ENCODE peak calls at places on chromosomes 16 and 17, in nine cellular contexts. O, I, H, Y, K, S, A, B and E are unnamed samples.

GRCh38 chr17:21075739-21076085 is 32.9 kb upstream of the USP22 start:
- DNase-seq in O (no peak), I (no peak), H (no peak), Y (no peak), K (no peak), S (no peak), A (no peak), B (no peak), E (no peak)

GRCh38 chr17:61635913-61636432 is 45.0 kb upstream of the NACA2 start:
- DNase-seq in O (peak), I (peak), H (no peak), Y (peak), K (peak), S (no peak), A (peak), B (peak), E (peak)

GRCh38 chr17:21173543-21173942 is 40.4 kb downstream of the TMEM11 start:
- DNase-seq in O (no peak), I (no peak), H (no peak), Y (no peak), K (no peak), S (no peak), A (no peak), B (no peak), E (no peak)

GRCh38 chr16:3171855-3172593 is 16.0 kb upstream of the OR1F1 start:
- DNase-seq in O (no peak), I (no peak), H (no peak), Y (peak), K (peak), S (no peak), A (peak), B (peak), E (no peak)

GRCh38 chr16:89005201-89006035 is 28.4 kb upstream of the CBFA2T3 start:
- DNase-seq in O (no peak), I (no peak), H (no peak), Y (no peak), K (no peak), S (no peak), A (no peak), B (no peak), E (no peak)

GRCh38 chr16:68451656-68452055 is 3.3 kb upstream of the SMPD3 start:
- DNase-seq in O (no peak), I (no peak), H (no peak), Y (no peak), K (peak), S (no peak), A (no peak), B (no peak), E (no peak)

GRCh38 chr17:40158438-40158837 is 18.1 kb downstream of the CASC3 start:
- DNase-seq in O (no peak), I (no peak), H (no peak), Y (no peak), K (no peak), S (no peak), A (no peak), B (no peak), E (no peak)

GRCh38 chr17:36034127-36034526 is 16.4 kb upstream of the CCL23 start:
- DNase-seq in O (no peak), I (no peak), H (no peak), Y (no peak), K (no peak), S (no peak), A (no peak), B (no peak), E (no peak)

GRCh38 chr16:57020651-57021050 is 31.3 kb downstream of the NLRC5 start:
- DNase-seq in O (no peak), I (no peak), H (no peak), Y (no peak), K (no peak), S (no peak), A (no peak), B (no peak), E (no peak)

GRCh38 chr17:42421479-42422332 is 1.4 kb downstream of the CAVIN1 start:
- DNase-seq in O (no peak), I (peak), H (peak), Y (no peak), K (peak), S (no peak), A (peak), B (peak), E (no peak)

GRCh38 chr16:88591577-88592021 is 21.4 kb downstream of the ZC3H18 start:
- DNase-seq in O (no peak), I (no peak), H (no peak), Y (peak), K (peak), S (peak), A (no peak), B (peak), E (peak)

GRCh38 chr17:30805944-30806456 is 18.5 kb downstream of the CRLF3 start:
- DNase-seq in O (no peak), I (no peak), H (no peak), Y (no peak), K (peak), S (no peak), A (no peak), B (no peak), E (no peak)

GRCh38 chr17:8283356-8283755 is 5.1 kb upstream of the RANGRF start:
- DNase-seq in O (no peak), I (no peak), H (no peak), Y (no peak), K (no peak), S (no peak), A (no peak), B (no peak), E (no peak)

GRCh38 chr17:26792486-26792885 is 501.4 kb upstream of the WSB1 start:
- DNase-seq in O (no peak), I (no peak), H (no peak), Y (no peak), K (peak), S (no peak), A (no peak), B (peak), E (no peak)

GRCh38 chr16:71762186-71762585 is 37.7 kb upstream of the PHLPP2 start:
- DNase-seq in O (no peak), I (no peak), H (no peak), Y (no peak), K (peak), S (no peak), A (peak), B (peak), E (no peak)

GRCh38 chr17:29621751-29622194 is 939 bp downstream of the CORO6 start:
- DNase-seq in O (no peak), I (no peak), H (no peak), Y (no peak), K (no peak), S (no peak), A (no peak), B (no peak), E (no peak)

GRCh38 chr16:83363521-83363920 is 444.3 kb upstream of the HSBP1 start:
- DNase-seq in O (no peak), I (no peak), H (no peak), Y (no peak), K (peak), S (no peak), A (no peak), B (no peak), E (no peak)

GRCh38 chr17:7549401-7550055 is 670 bp downstream of the TNFSF12 start:
- DNase-seq in O (no peak), I (no peak), H (no peak), Y (no peak), K (peak), S (no peak), A (no peak), B (peak), E (peak)

GRCh38 chr17:64492481-64493109 is 4.3 kb downstream of the POLG2 start:
- DNase-seq in O (no peak), I (no peak), H (no peak), Y (peak), K (peak), S (no peak), A (no peak), B (no peak), E (no peak)

GRCh38 chr16:53809088-53809951 is 105.4 kb downstream of the FTO start:
- DNase-seq in O (no peak), I (no peak), H (no peak), Y (no peak), K (peak), S (no peak), A (peak), B (peak), E (no peak)

GRCh38 chr17:3794890-3795757 is 5.9 kb downstream of the ITGAE start:
- DNase-seq in O (peak), I (no peak), H (no peak), Y (no peak), K (peak), S (no peak), A (peak), B (peak), E (no peak)

GRCh38 chr17:6711081-6711674 is 2.0 kb downstream of the SLC13A5 start:
- DNase-seq in O (no peak), I (no peak), H (no peak), Y (no peak), K (no peak), S (no peak), A (no peak), B (peak), E (no peak)

GRCh38 chr17:44324092-44324570 is 492 bp downstream of the SLC25A39 start:
- DNase-seq in O (no peak), I (no peak), H (no peak), Y (no peak), K (peak), S (no peak), A (no peak), B (peak), E (peak)

GRCh38 chr16:56603589-56603988 is 4.8 kb upstream of the MT2A start:
- DNase-seq in O (no peak), I (no peak), H (peak), Y (peak), K (peak), S (no peak), A (peak), B (peak), E (peak)

GRCh38 chr16:11211977-11212818 is 43.8 kb downstream of the SOCS1 start:
- DNase-seq in O (no peak), I (no peak), H (no peak), Y (no peak), K (no peak), S (no peak), A (no peak), B (no peak), E (no peak)

GRCh38 chr16:85384831-85385462 is 228.2 kb upstream of the GSE1 start:
- DNase-seq in O (no peak), I (peak), H (peak), Y (no peak), K (no peak), S (no peak), A (no peak), B (no peak), E (peak)

GRCh38 chr16:49474741-49475140 is 101.1 kb downstream of the C16orf78 start:
- DNase-seq in O (no peak), I (no peak), H (no peak), Y (no peak), K (no peak), S (no peak), A (no peak), B (no peak), E (peak)

GRCh38 chr16:89602273-89602951 is 11.0 kb upstream of the DPEP1 start:
- DNase-seq in O (no peak), I (peak), H (no peak), Y (no peak), K (peak), S (no peak), A (peak), B (peak), E (no peak)

GRCh38 chr16:18853694-18854093 is 52.3 kb upstream of the ARL6IP1 start:
- DNase-seq in O (no peak), I (no peak), H (no peak), Y (no peak), K (no peak), S (no peak), A (no peak), B (no peak), E (no peak)

GRCh38 chr16:67967956-67968439 is 439 bp downstream of the SLC12A4 start:
- DNase-seq in O (no peak), I (no peak), H (peak), Y (peak), K (peak), S (no peak), A (no peak), B (peak), E (peak)

GRCh38 chr17:17555151-17555550 is 36.4 kb downstream of the PEMT start:
- DNase-seq in O (no peak), I (no peak), H (peak), Y (no peak), K (no peak), S (no peak), A (no peak), B (no peak), E (no peak)

GRCh38 chr16:49817754-49818507 is 38.0 kb downstream of the ZNF423 start:
- DNase-seq in O (no peak), I (no peak), H (no peak), Y (no peak), K (no peak), S (no peak), A (no peak), B (no peak), E (no peak)

GRCh38 chr17:49249292-49249794 is 18.8 kb upstream of the PHOSPHO1 start:
- DNase-seq in O (no peak), I (no peak), H (peak), Y (no peak), K (peak), S (no peak), A (no peak), B (peak), E (no peak)

GRCh38 chr16:5653789-5654188 is 556.2 kb upstream of the EEF2KMT start:
- DNase-seq in O (no peak), I (no peak), H (no peak), Y (no peak), K (no peak), S (no peak), A (no peak), B (no peak), E (no peak)

GRCh38 chr16:87457051-87457611 is 35.7 kb downstream of the ZCCHC14 start:
- DNase-seq in O (no peak), I (peak), H (no peak), Y (no peak), K (peak), S (no peak), A (no peak), B (peak), E (no peak)

GRCh38 chr16:87459833-87460232 is 33.0 kb downstream of the ZCCHC14 start:
- DNase-seq in O (no peak), I (no peak), H (no peak), Y (no peak), K (no peak), S (no peak), A (no peak), B (no peak), E (no peak)

GRCh38 chr16:87459027-87459426 is 33.8 kb downstream of the ZCCHC14 start:
- DNase-seq in O (no peak), I (no peak), H (no peak), Y (no peak), K (no peak), S (no peak), A (no peak), B (no peak), E (no peak)

GRCh38 chr16:87457724-87458423 is 35.0 kb downstream of the ZCCHC14 start:
- DNase-seq in O (no peak), I (peak), H (no peak), Y (no peak), K (peak), S (no peak), A (peak), B (peak), E (no peak)

DNA sequence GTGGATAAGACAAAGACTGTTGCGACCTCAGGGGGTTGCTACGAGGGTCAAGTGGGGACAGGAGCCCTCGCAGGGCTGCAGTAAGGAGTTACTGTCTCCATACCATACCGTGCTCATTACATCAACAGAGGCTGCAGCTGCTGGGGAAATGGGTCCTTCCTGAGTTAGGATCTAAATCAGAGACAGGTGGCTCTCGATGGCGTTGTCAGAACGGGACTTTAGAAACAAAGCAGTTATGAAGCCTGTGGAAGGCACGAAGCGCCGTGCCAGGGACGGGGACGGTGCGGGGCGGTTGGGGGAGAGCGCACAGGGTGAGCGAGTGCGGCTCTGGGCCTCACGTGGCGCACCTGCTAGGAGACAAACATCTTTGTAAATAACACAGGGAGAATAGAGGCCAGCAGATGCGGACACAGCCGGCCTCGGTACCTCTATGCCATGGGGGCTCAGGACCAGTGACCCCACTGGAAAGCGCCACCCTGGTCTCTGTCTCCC is 34.4 kb downstream of the ZCCHC14 start:
- DNase-seq in O (no peak), I (no peak), H (no peak), Y (no peak), K (no peak), S (no peak), A (no peak), B (peak), E (no peak)
- H3K27ac ChIP-seq in O (no peak), I (peak), H (no peak), Y (no peak), K (peak), S (peak), A (peak), B (peak), E (peak)

DNA sequence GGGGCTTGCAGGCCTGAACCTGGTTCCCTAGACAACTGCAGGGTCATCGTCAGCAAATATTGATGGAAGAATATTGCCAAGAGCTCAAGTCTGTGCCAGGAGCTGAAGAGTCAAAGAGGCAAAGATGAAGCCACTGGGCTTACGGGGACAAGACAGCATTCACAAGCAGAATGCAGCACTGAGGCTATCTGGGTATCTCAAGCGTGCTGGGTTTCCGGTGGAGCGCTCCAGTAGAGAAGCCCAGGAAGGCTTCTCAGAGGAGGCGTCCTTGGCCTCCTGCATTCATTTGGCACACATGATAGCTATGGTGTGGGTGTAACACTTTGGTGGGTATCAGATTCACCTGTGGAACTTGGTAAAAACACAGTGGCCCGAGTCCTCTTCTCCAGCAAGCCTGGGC is 2.9 kb downstream of the FADS6 start:
- DNase-seq in O (no peak), I (no peak), H (no peak), Y (no peak), K (no peak), S (no peak), A (no peak), B (no peak), E (no peak)
- H3K27ac ChIP-seq in O (no peak), I (no peak), H (no peak), Y (no peak), K (no peak), S (no peak), A (no peak), B (no peak), E (no peak)

GRCh38 chr17:78684026-78684425 is 98.0 kb downstream of the CYTH1 start:
- DNase-seq in O (no peak), I (no peak), H (no peak), Y (no peak), K (no peak), S (no peak), A (no peak), B (no peak), E (no peak)
- H3K27ac ChIP-seq in O (no peak), I (no peak), H (no peak), Y (no peak), K (no peak), S (no peak), A (no peak), B (no peak), E (no peak)

DNA sequence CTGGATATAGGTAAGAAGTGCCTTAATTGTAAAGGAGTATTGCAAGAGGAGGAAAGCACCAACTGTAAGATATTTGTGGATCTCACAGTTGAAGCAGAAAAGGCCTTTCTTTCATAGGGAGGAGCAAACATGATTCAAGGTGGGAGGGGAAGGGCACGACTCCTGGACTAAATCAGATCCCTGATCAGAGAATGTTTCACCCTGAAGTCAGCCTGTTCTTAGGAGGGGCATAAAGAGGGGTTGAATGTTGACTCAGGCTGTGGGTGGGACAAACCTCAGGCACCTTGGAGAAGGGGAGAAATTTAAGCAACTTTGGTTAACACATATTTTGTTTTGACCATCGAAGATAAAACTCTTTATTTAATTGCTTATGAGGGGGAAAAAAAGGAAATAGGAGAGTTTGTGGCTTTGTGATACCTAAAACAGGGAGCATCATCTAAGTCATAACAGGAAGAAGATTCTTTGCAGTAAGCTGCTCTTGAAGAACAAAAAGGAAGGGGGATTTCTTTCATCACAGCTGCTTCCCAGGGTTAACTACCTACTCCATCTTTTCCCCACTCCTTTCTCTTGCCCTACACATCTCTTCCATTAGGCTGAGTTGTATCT is 158.6 kb upstream of the ZNF267 start:
- DNase-seq in O (no peak), I (no peak), H (no peak), Y (no peak), K (peak), S (no peak), A (no peak), B (no peak), E (no peak)
- H3K27ac ChIP-seq in O (no peak), I (no peak), H (no peak), Y (no peak), K (peak), S (no peak), A (no peak), B (no peak), E (no peak)

GRCh38 chr17:77473615-77474226 is 333.0 kb downstream of the SEC14L1 start:
- DNase-seq in O (no peak), I (peak), H (no peak), Y (peak), K (peak), S (no peak), A (no peak), B (no peak), E (no peak)
- H3K27ac ChIP-seq in O (no peak), I (peak), H (peak), Y (no peak), K (peak), S (peak), A (peak), B (peak), E (peak)

DNA sequence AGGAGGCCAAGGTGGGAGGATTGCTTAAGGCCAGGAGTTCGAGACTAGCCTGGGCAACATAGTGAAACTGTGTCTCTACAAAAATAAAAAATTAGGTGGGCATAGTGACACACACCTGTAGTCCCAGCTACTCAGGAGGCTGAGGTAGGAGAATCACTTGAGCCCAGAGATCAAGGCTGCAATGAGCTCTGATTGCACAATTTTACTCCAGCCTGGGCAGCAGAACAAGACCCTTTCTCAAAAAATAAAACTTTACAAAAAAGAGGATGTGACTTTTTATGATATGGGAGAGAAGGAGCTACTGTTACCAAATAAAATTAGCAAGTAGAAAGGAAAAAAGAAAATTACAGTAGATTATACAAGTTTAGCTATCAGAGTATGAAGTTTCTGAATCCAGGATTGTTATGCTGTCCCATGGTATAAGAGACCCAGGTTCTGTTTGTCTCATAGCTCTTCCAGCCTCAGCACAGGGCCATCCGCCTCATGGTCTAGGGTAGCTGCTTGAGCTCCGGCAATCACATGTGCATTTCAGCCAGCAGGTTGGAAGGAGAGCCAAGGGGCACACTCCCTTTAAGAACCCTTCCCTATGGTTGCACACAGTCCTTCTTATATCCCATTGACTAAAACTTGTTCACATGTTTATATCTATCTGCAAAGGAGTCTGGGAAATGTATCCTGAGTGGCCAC is 13.5 kb downstream of the EEF2K start:
- DNase-seq in O (no peak), I (no peak), H (no peak), Y (no peak), K (no peak), S (no peak), A (no peak), B (no peak), E (no peak)
- H3K27ac ChIP-seq in O (no peak), I (no peak), H (peak), Y (no peak), K (no peak), S (peak), A (no peak), B (no peak), E (peak)